ENCODE peak calls at places on chromosomes 2 and 18, in six cellular contexts. One of them, this sample, is unnamed.

GRCh38 chr2:110816404-110817365 is 84.3 kb downstream of the ACOXL start:
- DNase-seq in GM23248: peak; percentile 39
- DNase-seq in K562: no peak
- DNase-seq in prostate gland: no peak
- DNase-seq in fibroblast of lung: no peak
- DNase-seq in aorta: no peak
- DNase-seq in this sample: no peak

GRCh38 chr2:23606968-23607367 is 222.0 kb downstream of the KLHL29 start:
- DNase-seq in K562: no peak
- DNase-seq in prostate gland: no peak
- DNase-seq in fibroblast of lung: peak; percentile 49
- DNase-seq in GM23248: peak; percentile 61
- DNase-seq in aorta: no peak
- DNase-seq in this sample: no peak

GRCh38 chr2:26691881-26692813 is at the start of gene KCNK3:
- DNase-seq in aorta: peak; percentile 86
- DNase-seq in GM23248: peak; percentile 77
- DNase-seq in fibroblast of lung: peak; percentile 40
- DNase-seq in K562: peak; percentile 86
- DNase-seq in prostate gland: peak; percentile 64
- DNase-seq in this sample: no peak

GRCh38 chr2:190607657-190608357 is 41.1 kb upstream of the NAB1 start:
- DNase-seq in fibroblast of lung: peak; percentile 17
- DNase-seq in K562: no peak
- DNase-seq in aorta: no peak
- DNase-seq in prostate gland: no peak
- DNase-seq in GM23248: no peak
- DNase-seq in this sample: no peak

GRCh38 chr2:226726546-226726945 is 73.1 kb downstream of the IRS1 start:
- DNase-seq in GM23248: peak; percentile 54
- DNase-seq in prostate gland: no peak
- DNase-seq in K562: no peak
- DNase-seq in aorta: no peak
- DNase-seq in fibroblast of lung: no peak
- DNase-seq in this sample: no peak

GRCh38 chr18:56517761-56518160 is 120.6 kb downstream of the TXNL1 start:
- DNase-seq in GM23248: no peak
- DNase-seq in fibroblast of lung: no peak
- DNase-seq in aorta: no peak
- DNase-seq in K562: no peak
- DNase-seq in prostate gland: no peak
- DNase-seq in this sample: no peak

GRCh38 chr2:105179469-105180372 is 61.8 kb upstream of the GPR45 start:
- DNase-seq in GM23248: peak; percentile 75
- DNase-seq in prostate gland: no peak
- DNase-seq in aorta: peak; percentile 72
- DNase-seq in fibroblast of lung: peak; percentile 60
- DNase-seq in K562: peak; percentile 58
- DNase-seq in this sample: no peak

GRCh38 chr2:186884585-186884984 is 35.6 kb upstream of the ZSWIM2 start:
- DNase-seq in K562: peak; percentile 17
- DNase-seq in aorta: no peak
- DNase-seq in prostate gland: no peak
- DNase-seq in GM23248: no peak
- DNase-seq in fibroblast of lung: no peak
- DNase-seq in this sample: no peak

GRCh38 chr2:118050386-118050785 is 36.5 kb upstream of the CCDC93 start:
- DNase-seq in prostate gland: no peak
- DNase-seq in GM23248: peak; percentile 44
- DNase-seq in K562: no peak
- DNase-seq in fibroblast of lung: no peak
- DNase-seq in aorta: no peak
- DNase-seq in this sample: no peak

GRCh38 chr2:222707689-222708273 is 36.3 kb downstream of the MOGAT1 start:
- DNase-seq in K562: no peak
- DNase-seq in prostate gland: no peak
- DNase-seq in fibroblast of lung: peak; percentile 32
- DNase-seq in GM23248: peak; percentile 68
- DNase-seq in aorta: no peak
- DNase-seq in this sample: no peak

GRCh38 chr18:34223893-34224422 is 755 bp downstream of the NOL4 start:
- DNase-seq in K562: no peak
- DNase-seq in GM23248: peak; percentile 3
- DNase-seq in fibroblast of lung: no peak
- DNase-seq in aorta: no peak
- DNase-seq in prostate gland: no peak
- DNase-seq in this sample: no peak

GRCh38 chr2:132814651-132815050 is 144.6 kb upstream of the LYPD1 start:
- DNase-seq in GM23248: no peak
- DNase-seq in aorta: no peak
- DNase-seq in prostate gland: no peak
- DNase-seq in K562: no peak
- DNase-seq in fibroblast of lung: no peak
- DNase-seq in this sample: no peak
- H3K4me1 ChIP-seq in GM23248: no peaks in the 10 kb centered on the region
- H3K4me1 ChIP-seq in aorta: no peaks in the 10 kb centered on the region
- H3K4me1 ChIP-seq in prostate gland: no peaks in the 10 kb centered on the region
- H3K4me1 ChIP-seq in K562: no peaks in the 10 kb centered on the region
- H3K4me1 ChIP-seq in fibroblast of lung: no peaks in the 10 kb centered on the region
- H3K4me1 ChIP-seq in this sample: no peaks in the 10 kb centered on the region

GRCh38 chr2:174608866-174609214 is 11.2 kb upstream of the WIPF1 start:
- DNase-seq in GM23248: no peak
- DNase-seq in fibroblast of lung: no peak
- DNase-seq in prostate gland: no peak
- DNase-seq in aorta: no peak
- DNase-seq in K562: no peak
- DNase-seq in this sample: no peak

GRCh38 chr2:174611006-174611405 is 13.4 kb upstream of the WIPF1 start:
- DNase-seq in prostate gland: no peak
- DNase-seq in fibroblast of lung: no peak
- DNase-seq in GM23248: no peak
- DNase-seq in K562: no peak
- DNase-seq in aorta: no peak
- DNase-seq in this sample: no peak

GRCh38 chr2:174611851-174612250 is 14.2 kb upstream of the WIPF1 start:
- DNase-seq in prostate gland: no peak
- DNase-seq in fibroblast of lung: no peak
- DNase-seq in GM23248: no peak
- DNase-seq in aorta: no peak
- DNase-seq in K562: no peak
- DNase-seq in this sample: no peak

GRCh38 chr2:174609261-174609660 is 11.7 kb upstream of the WIPF1 start:
- DNase-seq in fibroblast of lung: no peak
- DNase-seq in prostate gland: no peak
- DNase-seq in K562: no peak
- DNase-seq in aorta: no peak
- DNase-seq in GM23248: no peak
- DNase-seq in this sample: no peak

GRCh38 chr2:174610243-174610995 is 12.8 kb upstream of the WIPF1 start:
- DNase-seq in K562: no peak
- DNase-seq in prostate gland: no peak
- DNase-seq in aorta: no peak
- DNase-seq in fibroblast of lung: no peak
- DNase-seq in GM23248: peak; percentile 59
- DNase-seq in this sample: no peak
- H3K4me3 ChIP-seq in K562: no peak overlapping the region
- H3K4me3 ChIP-seq in prostate gland: no peak overlapping the region
- H3K4me3 ChIP-seq in aorta: no peak overlapping the region
- H3K4me3 ChIP-seq in fibroblast of lung: no peak overlapping the region
- H3K4me3 ChIP-seq in GM23248: no peak overlapping the region
- H3K4me3 ChIP-seq in this sample: no peak overlapping the region

GRCh38 chr18:808086-808485 is 4.0 kb downstream of the YES1 start:
- DNase-seq in prostate gland: no peak
- DNase-seq in GM23248: peak; percentile 60
- DNase-seq in fibroblast of lung: peak; percentile 33
- DNase-seq in aorta: no peak
- DNase-seq in K562: no peak
- DNase-seq in this sample: no peak
- H3K4me1 ChIP-seq in prostate gland: no peaks in the 10 kb centered on the region
- H3K4me1 ChIP-seq in GM23248: peaks cover 34% of the 10 kb centered on the region
- H3K4me1 ChIP-seq in fibroblast of lung: peaks cover 2% of the 10 kb centered on the region
- H3K4me1 ChIP-seq in aorta: no peaks in the 10 kb centered on the region
- H3K4me1 ChIP-seq in K562: peaks cover 36% of the 10 kb centered on the region
- H3K4me1 ChIP-seq in this sample: peaks cover 43% of the 10 kb centered on the region

DNA sequence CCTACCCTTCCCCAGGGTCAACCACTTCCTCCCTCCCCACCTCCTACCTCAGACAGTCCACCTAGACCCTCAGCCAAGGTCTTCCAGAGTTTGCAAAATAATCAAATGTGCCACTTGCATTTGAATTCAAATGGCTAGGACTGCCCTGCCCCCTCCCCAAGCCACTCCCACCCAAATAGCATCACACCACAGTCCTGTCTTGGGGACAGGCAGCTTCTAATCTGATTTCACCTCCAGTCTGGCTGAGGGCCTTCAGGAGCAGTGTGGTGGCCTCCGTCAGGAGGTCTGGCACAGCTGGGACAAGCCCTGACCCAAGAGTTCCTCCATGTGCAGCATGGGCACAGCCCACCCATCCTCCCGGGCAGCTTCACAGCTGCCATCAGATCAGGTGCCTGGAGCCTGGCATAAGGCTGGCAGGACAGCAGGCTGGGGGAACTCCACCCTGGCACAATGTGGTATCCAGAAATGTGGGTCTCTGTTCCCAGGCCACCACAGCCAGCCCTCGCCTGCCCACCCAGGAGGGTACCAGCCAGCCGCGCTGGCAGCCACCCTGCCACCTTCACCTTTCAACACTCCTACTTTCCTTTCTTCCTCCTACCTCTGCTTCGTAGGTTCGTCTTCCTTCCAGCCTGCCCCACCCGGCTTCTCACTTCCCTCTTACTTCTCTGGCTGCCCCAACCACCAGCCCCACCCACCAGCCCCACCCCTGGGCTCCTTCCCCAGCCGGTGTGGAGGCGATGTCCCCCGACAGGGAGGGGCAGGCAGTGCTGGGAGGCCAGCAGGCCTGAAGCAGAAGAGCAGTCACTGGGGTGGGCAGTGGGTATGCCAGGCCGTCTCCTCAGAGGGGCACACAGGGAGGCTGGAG is at the start of gene CAPG:
- DNase-seq in aorta: peak; percentile 78
- DNase-seq in fibroblast of lung: no peak
- DNase-seq in prostate gland: peak; percentile 69
- DNase-seq in GM23248: peak; percentile 57
- DNase-seq in K562: peak; percentile 79
- DNase-seq in this sample: no peak
- H3K4me3 ChIP-seq in aorta: no peak within 1 kb of the TSS
- H3K4me3 ChIP-seq in fibroblast of lung: no peak within 1 kb of the TSS
- H3K4me3 ChIP-seq in prostate gland: peak within 1 kb of the TSS; percentile 1
- H3K4me3 ChIP-seq in GM23248: peak within 1 kb of the TSS; percentile 44
- H3K4me3 ChIP-seq in K562: no peak within 1 kb of the TSS
- H3K4me3 ChIP-seq in this sample: peak within 1 kb of the TSS; percentile 30

DNA sequence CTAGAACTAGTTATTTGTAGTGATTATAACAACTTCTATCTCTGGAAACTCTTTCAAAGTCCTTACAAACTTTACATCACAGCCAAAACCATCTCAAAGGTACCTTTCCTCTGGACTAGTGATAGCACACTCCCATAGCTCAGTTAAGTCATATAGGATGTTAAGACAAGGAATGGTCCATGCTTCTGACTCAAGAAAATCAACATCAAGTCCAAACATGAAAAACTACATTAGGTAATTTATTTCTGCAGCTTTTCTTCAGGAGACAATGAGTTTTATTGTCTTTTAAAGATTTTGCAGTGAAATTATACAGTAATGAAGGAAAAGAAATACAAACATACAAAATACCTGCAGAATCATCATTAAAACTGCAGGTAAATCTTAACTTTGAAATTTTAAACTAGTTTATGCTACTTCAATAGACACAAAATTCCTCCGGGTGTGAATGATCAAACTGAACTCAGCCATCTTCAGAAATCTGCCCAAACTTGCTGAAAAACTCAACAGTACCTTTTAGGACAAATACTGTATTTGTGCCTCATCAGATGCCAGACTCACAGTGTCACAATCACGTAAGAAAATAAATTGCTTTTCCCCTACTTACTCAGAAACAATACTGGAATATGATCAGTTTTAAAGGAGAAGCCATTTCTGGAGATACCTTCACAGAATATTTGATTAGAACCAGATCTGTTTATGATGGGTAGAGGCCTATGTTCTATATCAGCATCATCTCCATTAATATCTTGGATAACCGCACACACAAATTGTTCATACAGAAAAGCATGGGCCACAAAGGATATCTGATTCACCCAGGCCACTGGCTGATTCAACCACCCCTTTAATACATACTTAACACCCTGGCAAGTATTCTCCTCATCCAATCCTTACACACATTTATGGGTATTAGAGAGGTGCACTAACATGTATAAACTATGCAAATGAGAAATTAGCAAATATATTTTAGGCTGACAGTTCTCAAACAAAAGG is 2.6 kb downstream of the TMEM131 start:
- DNase-seq in K562: no peak
- DNase-seq in prostate gland: no peak
- DNase-seq in fibroblast of lung: no peak
- DNase-seq in GM23248: peak; percentile 56
- DNase-seq in aorta: no peak
- DNase-seq in this sample: no peak
- H3K4me1 ChIP-seq in K562: peaks cover 6% of the 10 kb centered on the region
- H3K4me1 ChIP-seq in prostate gland: no peaks in the 10 kb centered on the region
- H3K4me1 ChIP-seq in fibroblast of lung: no peaks in the 10 kb centered on the region
- H3K4me1 ChIP-seq in GM23248: peaks cover 27% of the 10 kb centered on the region
- H3K4me1 ChIP-seq in aorta: peaks cover 2% of the 10 kb centered on the region
- H3K4me1 ChIP-seq in this sample: peaks cover 49% of the 10 kb centered on the region

DNA sequence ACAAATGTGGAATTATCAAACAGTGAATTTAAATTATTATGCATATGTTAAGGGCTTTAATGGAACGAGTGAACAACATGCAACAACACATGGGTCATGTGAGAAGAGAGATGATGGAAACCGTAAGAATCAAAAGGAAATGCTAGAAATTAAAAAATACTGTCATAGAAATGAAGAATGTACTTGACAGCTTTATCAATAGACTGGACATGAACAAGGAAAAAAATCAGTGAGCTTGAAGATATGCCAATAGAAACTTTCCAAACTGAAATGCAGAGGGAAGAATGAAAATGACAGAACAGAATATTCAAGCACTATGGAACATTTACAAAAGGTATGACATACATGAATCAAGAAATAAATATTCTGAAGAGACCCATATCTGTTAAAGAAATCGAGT is 117.7 kb upstream of the KCNJ3 start:
- DNase-seq in GM23248: no peak
- DNase-seq in aorta: no peak
- DNase-seq in prostate gland: no peak
- DNase-seq in fibroblast of lung: no peak
- DNase-seq in K562: no peak
- DNase-seq in this sample: no peak
- H3K4me3 ChIP-seq in GM23248: no peak overlapping the region
- H3K4me3 ChIP-seq in aorta: no peak overlapping the region
- H3K4me3 ChIP-seq in prostate gland: no peak overlapping the region
- H3K4me3 ChIP-seq in fibroblast of lung: no peak overlapping the region
- H3K4me3 ChIP-seq in K562: no peak overlapping the region
- H3K4me3 ChIP-seq in this sample: no peak overlapping the region